ENCODE peak calls at places on chromosome 20, in six cellular contexts. E, K, A, O, T and W are unnamed samples.

GRCh38 chr20:31894980-31895675 is 24.7 kb downstream of the TTLL9 start:
- DNase-seq in E (peak), K (peak), A (peak), O (no peak), T (peak), W (peak)

GRCh38 chr20:4549711-4550259 is 171.9 kb upstream of the PRND start:
- DNase-seq in E (no peak), K (no peak), A (no peak), O (no peak), T (no peak), W (no peak)

GRCh38 chr20:46027245-46027853 is 1.7 kb upstream of the SLC12A5 start:
- DNase-seq in E (peak), K (no peak), A (no peak), O (no peak), T (peak), W (no peak)

GRCh38 chr20:50514750-50515149 is 4.6 kb downstream of the PTPN1 start:
- DNase-seq in E (no peak), K (no peak), A (no peak), O (no peak), T (no peak), W (no peak)

GRCh38 chr20:17747431-17747846 is 47.7 kb downstream of the BANF2 start:
- DNase-seq in E (peak), K (no peak), A (no peak), O (no peak), T (no peak), W (peak)

GRCh38 chr20:38872036-38872435 is 54.2 kb upstream of the FAM83D start:
- DNase-seq in E (no peak), K (no peak), A (no peak), O (no peak), T (no peak), W (peak)

GRCh38 chr20:46572181-46572580 is 21.7 kb upstream of the OCSTAMP start:
- DNase-seq in E (peak), K (no peak), A (no peak), O (no peak), T (no peak), W (no peak)

GRCh38 chr20:13264902-13265301 is 43.8 kb downstream of the ISM1 start:
- DNase-seq in E (no peak), K (no peak), A (no peak), O (no peak), T (no peak), W (no peak)

GRCh38 chr20:18048191-18048590 is 9.5 kb downstream of the OVOL2 start:
- DNase-seq in E (no peak), K (no peak), A (no peak), O (no peak), T (no peak), W (no peak)

GRCh38 chr20:11153819-11154218 is 480.0 kb upstream of the JAG1 start:
- DNase-seq in E (peak), K (no peak), A (no peak), O (no peak), T (no peak), W (no peak)

GRCh38 chr20:38725959-38726848 is 1.9 kb downstream of the SLC32A1 start:
- DNase-seq in E (peak), K (no peak), A (no peak), O (peak), T (peak), W (no peak)

GRCh38 chr20:18533491-18533890 is 25.8 kb downstream of the SEC23B start:
- DNase-seq in E (no peak), K (no peak), A (no peak), O (no peak), T (no peak), W (no peak)

GRCh38 chr20:1322511-1323245 is 6.3 kb downstream of the SDCBP2 start:
- DNase-seq in E (peak), K (peak), A (peak), O (no peak), T (no peak), W (no peak)

GRCh38 chr20:61761453-61762207 is 304.1 kb downstream of the TAF4 start:
- DNase-seq in E (no peak), K (peak), A (no peak), O (no peak), T (no peak), W (no peak)

GRCh38 chr20:13231031-13231752 is 10.1 kb downstream of the ISM1 start:
- DNase-seq in E (no peak), K (no peak), A (no peak), O (no peak), T (peak), W (peak)

GRCh38 chr20:8616792-8617191 is 452.1 kb upstream of the PLCB4 start:
- DNase-seq in E (peak), K (no peak), A (no peak), O (no peak), T (no peak), W (no peak)

GRCh38 chr20:44142416-44142815 is 44.6 kb downstream of the JPH2 start:
- DNase-seq in E (peak), K (no peak), A (no peak), O (no peak), T (no peak), W (no peak)

GRCh38 chr20:879626-880025 is 36.5 kb downstream of the ANGPT4 start:
- DNase-seq in E (no peak), K (no peak), A (no peak), O (no peak), T (no peak), W (no peak)

GRCh38 chr20:15792855-15793254 is 780.4 kb downstream of the KIF16B start:
- DNase-seq in E (no peak), K (no peak), A (no peak), O (no peak), T (no peak), W (no peak)

GRCh38 chr20:61846741-61847419 is 218.8 kb downstream of the TAF4 start:
- DNase-seq in E (no peak), K (no peak), A (no peak), O (no peak), T (no peak), W (no peak)

GRCh38 chr20:2261105-2261504 is 34.7 kb upstream of the TGM3 start:
- DNase-seq in E (peak), K (no peak), A (no peak), O (no peak), T (no peak), W (no peak)

GRCh38 chr20:270517-270916 is 13.0 kb downstream of the DEFB132 start:
- DNase-seq in E (no peak), K (no peak), A (no peak), O (no peak), T (no peak), W (no peak)

DNA sequence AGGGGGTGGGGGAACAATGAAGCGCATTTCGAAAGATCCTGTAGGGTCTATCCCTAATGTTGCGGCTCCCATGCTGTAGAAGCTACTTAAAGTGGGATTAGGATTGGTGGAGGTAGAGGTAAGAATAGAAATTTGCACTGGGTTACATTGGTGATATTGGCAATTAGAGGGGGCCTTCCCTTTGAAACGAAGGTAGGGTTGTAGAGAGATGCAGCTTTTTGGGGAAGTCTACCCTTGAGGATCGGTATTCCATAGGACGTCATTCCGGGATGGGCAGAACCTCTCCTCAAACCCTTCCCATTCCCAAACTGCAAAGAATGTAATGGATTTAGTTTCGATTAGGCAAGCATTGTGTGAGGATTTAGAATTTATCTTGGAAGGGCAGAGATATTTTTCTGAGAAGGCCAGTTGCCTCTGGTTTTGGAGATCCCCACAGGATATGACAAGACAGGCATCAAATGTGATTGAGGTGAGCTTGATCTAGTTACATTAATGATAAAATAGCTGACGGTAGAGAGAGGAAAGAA is 5.4 kb upstream of the ZNFX1 start:
- DNase-seq in E (no peak), K (no peak), A (no peak), O (no peak), T (no peak), W (no peak)
- H3K4me3 ChIP-seq in E (peak), K (peak), A (peak), O (no peak), T (peak), W (no peak)

GRCh38 chr20:41233976-41234514 is 83.5 kb downstream of the ZHX3 start:
- DNase-seq in E (no peak), K (no peak), A (no peak), O (no peak), T (no peak), W (no peak)

GRCh38 chr20:41230136-41230535 is 87.4 kb downstream of the ZHX3 start:
- DNase-seq in E (no peak), K (no peak), A (no peak), O (no peak), T (no peak), W (no peak)

GRCh38 chr20:41231136-41231535 is 86.4 kb downstream of the ZHX3 start:
- DNase-seq in E (no peak), K (no peak), A (no peak), O (no peak), T (no peak), W (no peak)

GRCh38 chr20:41232971-41233926 is 84.3 kb downstream of the ZHX3 start:
- DNase-seq in E (peak), K (no peak), A (no peak), O (no peak), T (no peak), W (no peak)

GRCh38 chr20:41231850-41232249 is 85.7 kb downstream of the ZHX3 start:
- DNase-seq in E (no peak), K (no peak), A (no peak), O (no peak), T (no peak), W (no peak)
- H3K4me3 ChIP-seq in E (no peak), K (no peak), A (no peak), O (no peak), T (no peak), W (no peak)

GRCh38 chr20:6055161-6055783 is 1.4 kb upstream of the LRRN4 start:
- DNase-seq in E (no peak), K (no peak), A (no peak), O (no peak), T (no peak), W (no peak)
- H3K4me3 ChIP-seq in E (no peak), K (no peak), A (no peak), O (no peak), T (no peak), W (peak)

GRCh38 chr20:33450867-33451266 is 7.3 kb upstream of the SNTA1 start:
- DNase-seq in E (peak), K (no peak), A (no peak), O (no peak), T (no peak), W (no peak)
- H3K4me3 ChIP-seq in E (no peak), K (no peak), A (no peak), O (no peak), T (no peak), W (no peak)

GRCh38 chr20:54347216-54347833 is 128.1 kb upstream of the DOK5 start:
- DNase-seq in E (no peak), K (no peak), A (no peak), O (no peak), T (no peak), W (peak)

GRCh38 chr20:54343634-54344033 is 131.8 kb upstream of the DOK5 start:
- DNase-seq in E (no peak), K (no peak), A (no peak), O (no peak), T (no peak), W (no peak)

GRCh38 chr20:54345301-54345724 is 130.1 kb upstream of the DOK5 start:
- DNase-seq in E (peak), K (no peak), A (no peak), O (no peak), T (peak), W (peak)

GRCh38 chr20:54345817-54346216 is 129.6 kb upstream of the DOK5 start:
- DNase-seq in E (peak), K (no peak), A (no peak), O (no peak), T (no peak), W (no peak)

GRCh38 chr20:54346269-54346668 is 129.1 kb upstream of the DOK5 start:
- DNase-seq in E (no peak), K (no peak), A (no peak), O (no peak), T (no peak), W (no peak)
- H3K4me3 ChIP-seq in E (no peak), K (no peak), A (no peak), O (no peak), T (no peak), W (no peak)

DNA sequence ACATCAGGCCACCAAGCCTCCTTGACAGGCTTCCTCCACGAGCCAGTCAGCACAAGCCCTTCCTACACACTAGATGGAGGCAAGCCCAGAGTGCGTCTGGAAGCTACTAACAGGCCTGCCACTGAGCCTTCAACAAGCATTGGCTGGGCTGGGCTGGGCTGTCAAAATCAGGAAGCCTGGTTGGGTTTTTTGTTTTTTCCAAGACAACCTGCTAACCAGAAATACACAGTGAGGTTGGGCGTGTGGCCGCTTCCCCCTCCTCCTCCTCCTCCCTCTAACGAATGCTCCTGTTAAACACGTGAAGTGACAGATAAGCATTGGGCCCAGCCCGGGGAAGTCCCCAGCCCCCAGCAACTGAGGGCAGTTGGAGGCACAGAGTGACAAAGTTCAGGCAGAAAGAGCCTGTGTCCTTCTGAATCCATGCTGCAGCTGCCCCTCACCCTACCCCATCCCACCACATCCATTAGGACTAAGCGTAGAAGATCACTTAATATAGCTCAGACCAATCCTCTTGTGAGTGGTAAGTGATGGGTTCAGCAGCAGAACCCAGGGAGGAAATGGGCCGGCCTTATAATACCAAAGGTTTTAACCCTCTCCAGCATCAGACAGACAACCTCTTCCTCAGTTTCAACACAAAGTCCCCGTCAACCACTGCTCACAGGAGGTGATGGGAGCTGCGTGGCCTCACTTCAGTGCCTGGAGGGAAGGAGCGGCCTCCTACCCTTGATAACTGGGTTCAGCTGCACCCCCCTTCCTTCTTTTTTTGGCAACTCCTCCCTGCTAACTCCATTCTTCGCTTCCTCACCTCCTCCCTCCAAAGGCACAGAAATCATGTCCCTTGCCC is 1.1 kb downstream of the NFATC2 start:
- DNase-seq in E (peak), K (peak), A (peak), O (no peak), T (peak), W (no peak)
- H3K4me3 ChIP-seq in E (no peak), K (peak), A (peak), O (no peak), T (peak), W (no peak)

GRCh38 chr20:14333734-14334133 is 3.7 kb downstream of the FLRT3 start:
- DNase-seq in E (no peak), K (no peak), A (no peak), O (no peak), T (no peak), W (no peak)
- H3K4me3 ChIP-seq in E (no peak), K (peak), A (no peak), O (no peak), T (no peak), W (peak)

GRCh38 chr20:63364801-63365585 is 3.8 kb upstream of the CHRNA4 start:
- DNase-seq in E (no peak), K (no peak), A (no peak), O (no peak), T (no peak), W (no peak)

GRCh38 chr20:63363013-63363957 is 2.1 kb upstream of the CHRNA4 start:
- DNase-seq in E (no peak), K (no peak), A (no peak), O (no peak), T (no peak), W (no peak)

GRCh38 chr20:63365601-63366509 is 4.7 kb upstream of the CHRNA4 start:
- DNase-seq in E (no peak), K (no peak), A (no peak), O (no peak), T (no peak), W (no peak)

GRCh38 chr20:63362426-63363009 is 1.4 kb upstream of the CHRNA4 start:
- DNase-seq in E (no peak), K (no peak), A (no peak), O (no peak), T (no peak), W (no peak)

DNA sequence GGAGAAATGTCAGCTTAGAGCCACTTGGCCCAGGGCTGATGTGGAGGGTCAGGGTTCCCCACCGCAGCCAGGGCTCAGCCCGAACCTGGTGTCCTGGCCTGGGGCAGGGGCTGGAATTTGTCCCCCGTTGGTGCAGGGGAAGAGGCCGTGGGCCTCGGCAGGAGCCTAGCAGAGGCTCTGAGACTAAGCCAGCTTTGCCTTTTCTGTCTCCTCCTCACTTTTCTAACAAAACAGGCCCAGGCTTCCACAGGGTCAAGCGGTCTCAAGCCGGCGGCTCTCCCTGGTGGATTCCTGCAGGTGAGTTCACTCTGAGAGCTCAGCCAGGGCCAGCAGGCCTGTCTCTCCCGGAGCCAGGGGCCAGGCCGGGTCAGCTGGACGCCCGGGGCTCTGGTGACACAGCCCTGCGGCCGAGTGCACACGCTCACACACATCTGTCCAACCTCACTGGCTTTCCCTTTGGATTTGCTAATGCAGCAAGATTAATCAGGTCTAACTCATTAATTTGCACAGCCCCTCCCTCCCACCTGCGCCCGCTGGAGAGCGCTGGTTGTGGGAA is 2.9 kb upstream of the CHRNA4 start:
- DNase-seq in E (no peak), K (no peak), A (no peak), O (peak), T (no peak), W (no peak)
- H3K4me3 ChIP-seq in E (no peak), K (no peak), A (no peak), O (no peak), T (no peak), W (no peak)